ENCODE peak calls at places on chromosomes 7 and 10, in eight cellular contexts. E is endodermal cell, O is cardiac muscle cell, G is upper lobe of left lung, A is breast epithelium, Z is neuronal stem cell, M is PC-9, F is neural progenitor cell. L is an unnamed sample.

GRCh38 chr7:33842141-33842540 is 63.2 kb upstream of the BMPER start:
- DNase-seq in E (no peak), O (no peak), G (no peak), A (no peak), Z (no peak), M (no peak), F (no peak), L (no peak)

GRCh38 chr7:150972094-150972493 is 6.0 kb downstream of the KCNH2 start:
- DNase-seq in E (no peak), O (peak; percentile 34), G (peak; percentile 88), A (no peak), Z (no peak), M (no peak), F (peak; percentile 47), L (peak; percentile 85)

GRCh38 chr10:53737132-53737531 is 964.5 kb upstream of the MBL2 start:
- DNase-seq in E (no peak), O (no peak), G (no peak), A (no peak), Z (no peak), M (no peak), F (no peak), L (no peak)

GRCh38 chr10:11742009-11742778 is at the start of gene ECHDC3:
- DNase-seq in E (peak; percentile 89), O (peak; percentile 60), G (peak; percentile 95), A (no peak), Z (peak; percentile 26), M (peak; percentile 24), F (peak; percentile 62), L (peak; percentile 79)

GRCh38 chr7:26136831-26137230 is 15.2 kb upstream of the NFE2L3 start:
- DNase-seq in E (no peak), O (no peak), G (no peak), A (no peak), Z (no peak), M (no peak), F (no peak), L (no peak)

GRCh38 chr7:36348256-36348655 is 41.4 kb upstream of the ANLN start:
- DNase-seq in E (no peak), O (peak; percentile 47), G (no peak), A (no peak), Z (no peak), M (no peak), F (no peak), L (no peak)

GRCh38 chr10:43200538-43201390 is 62.5 kb downstream of the CSGALNACT2 start:
- DNase-seq in E (peak; percentile 31), O (no peak), G (peak; percentile 34), A (peak; percentile 13), Z (no peak), M (no peak), F (no peak), L (no peak)

GRCh38 chr10:37856881-37857286 is 526 bp downstream of the ZNF248 start:
- DNase-seq in E (no peak), O (no peak), G (no peak), A (peak; percentile 24), Z (no peak), M (no peak), F (no peak), L (peak; percentile 20)

GRCh38 chr7:158284121-158284520 is 303.5 kb downstream of the PTPRN2 start:
- DNase-seq in E (peak; percentile 13), O (no peak), G (no peak), A (peak; percentile 8), Z (no peak), M (no peak), F (no peak), L (no peak)

GRCh38 chr7:158283016-158283974 is 304.3 kb downstream of the PTPRN2 start:
- DNase-seq in E (peak; percentile 26), O (no peak), G (peak; percentile 60), A (no peak), Z (no peak), M (no peak), F (no peak), L (no peak)

GRCh38 chr7:158286210-158286609 is 301.4 kb downstream of the PTPRN2 start:
- DNase-seq in E (no peak), O (no peak), G (no peak), A (no peak), Z (no peak), M (no peak), F (no peak), L (no peak)

GRCh38 chr7:158285383-158285770 is 302.2 kb downstream of the PTPRN2 start:
- DNase-seq in E (peak; percentile 29), O (no peak), G (peak; percentile 51), A (peak; percentile 8), Z (no peak), M (no peak), F (no peak), L (no peak)

DNA sequence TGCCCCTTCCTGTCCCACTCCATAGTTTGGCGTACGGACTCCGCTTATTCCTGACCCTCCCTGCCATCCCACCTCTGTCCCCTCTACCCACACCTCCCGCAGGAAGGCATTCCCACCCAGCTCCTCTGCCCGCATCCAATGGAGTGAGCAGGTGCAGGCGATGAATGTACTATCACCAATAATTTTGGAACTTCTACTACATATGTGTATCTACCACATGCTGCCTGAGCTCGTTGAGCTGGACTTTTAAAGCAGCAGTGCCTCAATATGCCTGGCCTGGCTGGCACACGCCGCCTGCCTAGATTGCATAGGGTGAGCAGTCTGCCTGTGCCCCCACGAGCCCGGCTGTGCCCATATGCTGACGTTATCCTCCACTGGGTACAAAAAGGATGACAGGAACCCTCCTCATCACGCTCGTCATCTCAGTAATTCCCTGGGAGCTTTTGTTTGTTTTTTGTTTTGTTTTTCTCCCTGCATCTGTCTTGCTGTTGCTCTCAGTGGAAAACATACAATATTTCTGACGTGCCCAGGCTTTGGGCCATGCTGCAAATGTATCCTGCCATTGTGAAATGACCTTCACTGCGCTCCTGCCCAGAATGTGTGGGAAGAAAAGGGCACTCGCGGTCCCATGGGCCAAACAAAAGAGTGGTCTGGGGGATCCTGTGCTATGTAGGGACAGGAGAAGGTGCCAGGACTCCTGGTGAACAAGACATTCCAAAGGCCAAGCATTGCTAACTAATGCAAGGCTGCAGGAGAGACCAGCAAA is 302.8 kb downstream of the PTPRN2 start:
- DNase-seq in E (peak; percentile 13), O (no peak), G (peak; percentile 46), A (peak; percentile 2), Z (no peak), M (no peak), F (no peak), L (no peak)
- H3K9me3 ChIP-seq in E (peaks cover 93% of the 10 kb centered on the region), O (no peaks in the 10 kb centered on the region), G (peaks cover 22% of the 10 kb centered on the region), A (peaks cover 18% of the 10 kb centered on the region), Z (peaks cover 14% of the 10 kb centered on the region), M (no peaks in the 10 kb centered on the region), F (peaks cover 29% of the 10 kb centered on the region), L (peaks cover 48% of the 10 kb centered on the region)

GRCh38 chr7:100688593-100688860 is 5.5 kb downstream of the GIGYF1 start:
- DNase-seq in E (no peak), O (no peak), G (peak; percentile 52), A (no peak), Z (no peak), M (no peak), F (no peak), L (no peak)

GRCh38 chr7:100687261-100687660 is 6.8 kb downstream of the GIGYF1 start:
- DNase-seq in E (no peak), O (no peak), G (peak; percentile 75), A (no peak), Z (no peak), M (no peak), F (no peak), L (no peak)

GRCh38 chr7:100687740-100688592 is 6.1 kb downstream of the GIGYF1 start:
- DNase-seq in E (no peak), O (no peak), G (peak; percentile 53), A (no peak), Z (no peak), M (no peak), F (no peak), L (no peak)

GRCh38 chr7:100691676-100692577 is 2.1 kb downstream of the GIGYF1 start:
- DNase-seq in E (peak; percentile 96), O (peak; percentile 78), G (peak; percentile 89), A (peak; percentile 68), Z (peak; percentile 92), M (peak; percentile 72), F (peak; percentile 94), L (peak; percentile 72)

DNA sequence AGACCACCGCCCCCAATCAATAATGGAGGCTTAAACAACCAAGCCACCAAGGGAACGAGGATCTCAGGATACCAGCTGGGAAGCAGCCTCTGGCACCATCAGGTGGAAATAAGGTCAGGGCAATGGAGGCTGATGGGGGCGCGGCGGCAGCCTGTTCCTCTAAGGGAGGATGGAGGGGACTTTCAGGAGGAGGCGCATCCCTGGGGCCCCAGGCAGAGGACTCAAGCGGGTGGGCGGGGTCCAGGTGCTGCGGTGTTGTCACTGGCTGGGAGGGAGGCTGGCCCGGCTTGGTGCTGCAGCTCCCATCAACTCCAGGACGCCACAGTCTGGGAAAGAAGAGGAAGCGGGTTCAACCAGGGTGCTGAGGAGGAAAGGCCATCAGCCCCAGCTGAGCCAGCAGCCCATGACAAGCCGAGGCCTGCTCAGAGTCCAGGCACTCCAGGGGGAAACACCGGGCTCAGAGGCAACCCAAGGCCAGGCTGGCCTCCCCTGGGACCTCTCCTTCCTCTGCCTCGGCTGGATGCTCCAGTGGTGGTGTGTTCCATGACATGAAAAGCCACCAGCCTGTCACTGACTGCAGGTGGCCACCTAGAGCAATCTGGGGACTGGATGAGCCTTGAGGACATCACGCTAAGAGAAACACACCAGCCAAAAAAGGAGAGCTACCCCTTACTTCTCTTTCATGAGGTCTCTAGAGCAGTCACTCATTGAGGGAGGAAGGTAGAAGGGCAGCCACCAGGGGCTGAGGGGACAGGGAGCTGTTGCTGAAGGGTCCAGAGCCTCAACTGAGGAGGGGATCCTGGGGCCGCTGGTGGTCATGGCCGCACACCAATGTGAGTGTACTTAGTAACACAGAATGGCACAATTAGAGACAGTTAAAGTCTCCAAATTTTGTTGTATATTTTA is 4.6 kb downstream of the GIGYF1 start:
- DNase-seq in E (no peak), O (no peak), G (peak; percentile 76), A (no peak), Z (no peak), M (no peak), F (no peak), L (peak; percentile 17)
- H3K4me1 ChIP-seq in E (peaks cover 12% of the 10 kb centered on the region), O (peaks cover 16% of the 10 kb centered on the region), G (peaks cover 33% of the 10 kb centered on the region), A (peaks cover 14% of the 10 kb centered on the region), Z (peaks cover 9% of the 10 kb centered on the region), M (peaks cover 13% of the 10 kb centered on the region), F (peaks cover 21% of the 10 kb centered on the region), L (peaks cover 63% of the 10 kb centered on the region)

DNA sequence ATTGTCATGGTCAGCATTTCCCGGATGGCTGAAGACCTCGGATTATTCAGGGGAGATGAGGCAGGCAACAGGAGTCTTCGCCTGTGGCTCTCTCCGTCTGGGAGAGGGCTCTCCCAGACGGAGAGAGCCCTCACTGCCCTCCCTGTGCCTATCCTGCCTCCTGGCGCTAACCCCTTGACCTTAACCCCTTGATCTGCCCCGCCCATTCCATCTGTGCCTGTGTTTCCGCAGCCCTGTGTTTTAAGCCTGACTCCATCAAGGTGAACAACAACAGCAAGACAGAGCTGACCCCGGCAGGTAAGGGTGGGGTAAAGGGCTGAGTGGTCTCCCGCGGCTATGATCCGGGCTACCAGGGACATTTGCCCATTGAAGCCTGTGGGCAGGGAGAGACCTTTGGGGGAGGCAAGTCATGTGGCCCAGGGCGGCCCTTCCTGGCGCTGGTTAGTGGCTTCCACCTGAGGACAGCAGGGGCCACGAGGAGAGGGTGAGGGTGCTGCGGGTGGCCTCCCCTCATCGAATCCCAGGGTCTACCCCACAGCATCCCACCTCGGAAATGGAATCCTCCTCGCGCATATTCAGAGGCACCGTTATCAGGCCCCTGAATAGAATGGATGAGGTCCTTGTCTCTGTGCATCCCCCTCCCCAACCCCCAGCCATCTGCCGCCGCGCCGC is 4.2 kb upstream of the MUC12 start:
- DNase-seq in E (peak; percentile 81), O (no peak), G (no peak), A (no peak), Z (no peak), M (no peak), F (no peak), L (no peak)
- H3K4me3 ChIP-seq in E (peak overlapping the region; percentile 82), O (peak overlapping the region; percentile 21), G (peak overlapping the region; percentile 47), A (peak overlapping the region; percentile 46), Z (no peak overlapping the region), M (no peak overlapping the region), F (peak overlapping the region; percentile 62), L (peak overlapping the region; percentile 50)

GRCh38 chr7:52325237-52325636 is 710.2 kb upstream of the POM121L12 start:
- DNase-seq in E (no peak), O (no peak), G (no peak), A (no peak), Z (no peak), M (no peak), F (no peak), L (no peak)

GRCh38 chr7:52323202-52323746 is 712.2 kb upstream of the POM121L12 start:
- DNase-seq in E (no peak), O (no peak), G (no peak), A (no peak), Z (no peak), M (no peak), F (no peak), L (no peak)

GRCh38 chr7:52320610-52321009 is 714.8 kb upstream of the POM121L12 start:
- DNase-seq in E (no peak), O (no peak), G (no peak), A (no peak), Z (no peak), M (no peak), F (no peak), L (no peak)
- H3K9me3 ChIP-seq in E (no peaks in the 10 kb centered on the region), O (no peaks in the 10 kb centered on the region), G (peaks cover under 1% of the 10 kb centered on the region), A (peaks cover 9% of the 10 kb centered on the region), Z (no peaks in the 10 kb centered on the region), M (no peaks in the 10 kb centered on the region), F (no peaks in the 10 kb centered on the region), L (peaks cover 17% of the 10 kb centered on the region)

L was measured in left ventricle myocardium inferior.